ENCODE peak calls at places on chromosome 1, in five cellular contexts. X, U, A, L and R are unnamed samples.

GRCh38 chr1:160546942-160547341 is 23.9 kb upstream of the SLAMF6 start:
- DNase-seq in X (no peak), L (no peak), U (no peak), A (no peak), R (no peak)

GRCh38 chr1:6795661-6796060 is 10.4 kb downstream of the CAMTA1 start:
- DNase-seq in A (no peak), X (no peak), U (no peak), L (no peak), R (peak)

GRCh38 chr1:7783178-7783711 is 846 bp upstream of the PER3 start:
- DNase-seq in X (no peak), U (peak), L (no peak), A (peak), R (peak)

GRCh38 chr1:35477870-35478269 is 79.3 kb downstream of the KIAA0319L start:
- DNase-seq in L (no peak), A (no peak), X (no peak), U (no peak), R (no peak)

GRCh38 chr1:18913065-18913502 is 10.7 kb upstream of the ALDH4A1 start:
- DNase-seq in L (no peak), U (peak), A (peak), X (peak), R (peak)

GRCh38 chr1:3453891-3454810 is at the start of gene ARHGEF16:
- DNase-seq in X (peak), A (peak), L (no peak), U (peak), R (peak)

GRCh38 chr1:60035925-60036324 is 37.6 kb downstream of the C1orf87 start:
- DNase-seq in U (no peak), L (no peak), A (no peak), X (no peak), R (no peak)

GRCh38 chr1:26036756-26037281 is 9.1 kb downstream of the SLC30A2 start:
- DNase-seq in L (no peak), A (no peak), U (no peak), X (no peak), R (no peak)

GRCh38 chr1:236809133-236809532 is 14.0 kb downstream of the MTR start:
- DNase-seq in A (no peak), U (no peak), X (no peak), L (no peak), R (peak)

GRCh38 chr1:41851589-41851988 is 67.1 kb downstream of the HIVEP3 start:
- DNase-seq in U (peak), A (no peak), X (peak), L (no peak), R (peak)

GRCh38 chr1:31691446-31691845 is 12.4 kb downstream of the COL16A1 start:
- DNase-seq in L (no peak), A (no peak), X (no peak), U (no peak), R (no peak)

GRCh38 chr1:1941868-1942752 is 23.0 kb upstream of the TMEM52 start:
- DNase-seq in X (no peak), A (no peak), U (no peak), L (no peak), R (no peak)

GRCh38 chr1:22388666-22389455 is 62.8 kb upstream of the ZBTB40 start:
- DNase-seq in L (no peak), X (no peak), A (no peak), U (no peak), R (no peak)

GRCh38 chr1:150473659-150474058 is 13.6 kb upstream of the TARS2 start:
- DNase-seq in X (no peak), U (peak), L (no peak), A (no peak), R (no peak)

GRCh38 chr1:94608142-94608851 is 66.7 kb upstream of the F3 start:
- DNase-seq in X (no peak), L (no peak), A (no peak), U (no peak), R (no peak)

GRCh38 chr1:73593379-73593778 is 604.6 kb downstream of the LRRIQ3 start:
- DNase-seq in A (no peak), X (no peak), U (peak), L (no peak), R (peak)

GRCh38 chr1:117541003-117541402 is 64.8 kb upstream of the TENT5C start:
- DNase-seq in L (no peak), X (no peak), A (no peak), U (no peak), R (no peak)

GRCh38 chr1:234262754-234263105 is 110.5 kb upstream of the COA6 start:
- DNase-seq in L (no peak), X (no peak), U (no peak), A (no peak), R (no peak)

GRCh38 chr1:182789138-182790076 is at the start of gene NPL:
- DNase-seq in L (peak), U (peak), A (peak), X (no peak), R (peak)

GRCh38 chr1:228060458-228061190 is 21.9 kb upstream of the ARF1 start:
- DNase-seq in U (peak), X (no peak), L (no peak), A (no peak), R (no peak)

GRCh38 chr1:166597516-166597915 is 241.8 kb upstream of the POGK start:
- DNase-seq in U (no peak), L (no peak), X (no peak), A (no peak), R (no peak)

GRCh38 chr1:218711021-218711420 is 365.9 kb downstream of the TGFB2 start:
- DNase-seq in L (no peak), A (no peak), X (no peak), U (no peak), R (no peak)

GRCh38 chr1:103211073-103211472 is 102.8 kb upstream of the COL11A1 start:
- DNase-seq in X (no peak), U (no peak), A (no peak), L (no peak), R (peak)

GRCh38 chr1:154220071-154220969 is at the start of gene UBAP2L:
- DNase-seq in L (peak), U (peak), X (peak), A (peak), R (peak)

GRCh38 chr1:97621955-97622354 is 298.9 kb downstream of the DPYD start:
- DNase-seq in X (no peak), U (no peak), A (no peak), L (no peak), R (no peak)

GRCh38 chr1:212949771-212950170 is 570 bp upstream of the VASH2 start:
- DNase-seq in U (no peak), X (no peak), L (no peak), A (no peak), R (no peak)

GRCh38 chr1:212952596-212952995 is 2.3 kb downstream of the VASH2 start:
- DNase-seq in A (no peak), L (no peak), U (no peak), X (no peak), R (no peak)

GRCh38 chr1:212954514-212954913 is 4.2 kb downstream of the VASH2 start:
- DNase-seq in U (no peak), A (no peak), X (no peak), L (no peak), R (no peak)

GRCh38 chr1:212950243-212951057 is at the start of gene VASH2:
- DNase-seq in L (peak), U (peak), X (peak), A (peak), R (peak)

DNA sequence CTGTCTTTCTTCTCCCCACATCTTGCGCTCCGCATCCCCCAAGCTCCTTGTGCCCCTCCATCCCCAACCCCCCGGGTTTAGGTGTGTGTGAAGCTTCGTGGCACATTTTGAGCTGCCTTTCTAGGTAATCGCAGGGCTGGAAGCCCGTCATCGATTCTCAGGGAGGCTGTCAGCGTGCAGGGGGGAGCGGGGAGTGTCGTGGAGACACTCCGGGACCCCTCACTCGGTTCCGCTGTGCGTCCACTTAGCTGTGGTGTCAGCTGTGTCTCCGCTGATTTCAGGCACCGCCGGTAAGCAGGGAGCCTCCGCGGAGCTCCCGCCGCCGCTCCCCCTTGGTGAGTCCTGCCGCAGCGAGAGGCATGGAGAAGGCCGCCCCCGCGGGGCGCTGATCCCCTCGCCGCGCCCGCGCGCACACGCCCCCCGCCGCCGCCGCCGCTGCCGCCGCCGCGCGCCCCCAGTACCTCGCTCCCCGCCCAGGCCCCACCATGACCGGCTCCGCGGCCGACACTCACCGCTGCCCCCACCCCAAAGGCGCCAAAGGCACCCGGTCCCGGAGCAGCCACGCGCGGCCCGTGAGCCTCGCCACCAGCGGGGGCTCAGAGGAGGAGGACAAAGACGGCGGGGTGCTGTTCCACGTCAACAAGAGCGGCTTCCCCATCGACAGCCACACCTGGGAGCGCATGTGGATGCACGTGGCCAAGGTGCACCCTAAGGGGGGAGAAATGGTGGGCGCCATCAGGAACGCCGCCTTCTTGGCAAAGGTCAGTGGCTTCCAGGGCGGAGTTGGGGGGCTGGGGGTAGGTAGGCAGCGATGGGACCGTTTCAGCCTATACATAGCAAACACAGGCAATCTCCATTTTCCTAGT is 950 bp downstream of the VASH2 start:
- DNase-seq in L (no peak), U (no peak), A (no peak), X (no peak), R (no peak)
- TF ChIP-seq EZH2 in L (no peak), U (no peak), A (no peak), X (no peak), R (peak)

GRCh38 chr1:244461254-244462071 is at the start of gene CATSPERE:
- DNase-seq in L (no peak), A (no peak), X (no peak), U (peak), R (peak)
- TF ChIP-seq POLR2AphosphoS5 in L (peak), A (no peak), X (no peak), U (peak), R (peak)

DNA sequence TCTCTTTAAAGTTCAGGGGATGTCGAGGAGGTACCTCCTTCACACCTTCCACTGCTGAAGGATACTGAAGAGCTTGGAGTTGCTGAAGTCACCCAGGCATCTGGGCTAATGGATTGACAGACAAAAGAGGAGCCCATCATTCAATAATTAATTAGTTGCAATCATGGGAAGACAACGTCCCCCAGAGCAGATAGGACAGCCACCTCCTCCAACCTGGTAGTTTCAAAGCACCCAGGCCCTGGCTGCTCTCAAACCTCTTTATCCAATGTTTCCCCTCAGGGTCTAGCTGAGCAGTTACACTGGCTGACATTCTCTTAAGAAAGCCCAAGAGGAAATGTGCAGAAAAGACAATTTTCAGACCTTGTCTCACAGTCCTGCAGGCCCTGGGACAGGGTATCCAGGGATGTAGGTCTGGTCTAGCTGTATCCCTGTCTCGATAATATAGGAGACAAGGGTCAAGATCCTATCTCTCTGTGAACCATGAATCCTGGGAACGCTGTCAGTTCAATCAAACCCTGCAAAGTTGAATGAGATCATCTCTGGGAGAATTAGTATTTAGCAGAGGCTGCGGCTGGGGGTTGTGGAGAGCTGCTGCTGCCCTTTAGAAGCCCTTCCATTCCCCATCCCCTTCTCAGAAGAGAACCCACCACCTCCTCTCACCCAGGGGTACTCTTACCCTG is 1.0 kb downstream of the TSPAN2 start:
- DNase-seq in L (no peak), U (peak), A (no peak), X (no peak), R (no peak)
- TF ChIP-seq EZH2 in L (no peak), U (no peak), A (no peak), X (no peak), R (no peak)

GRCh38 chr1:238660849-238661248 is 725.5 kb upstream of the CHRM3 start:
- DNase-seq in U (no peak), A (no peak), X (no peak), L (no peak), R (no peak)
- TF ChIP-seq POLR2AphosphoS5 in U (no peak), A (no peak), X (no peak), L (no peak), R (no peak)

DNA sequence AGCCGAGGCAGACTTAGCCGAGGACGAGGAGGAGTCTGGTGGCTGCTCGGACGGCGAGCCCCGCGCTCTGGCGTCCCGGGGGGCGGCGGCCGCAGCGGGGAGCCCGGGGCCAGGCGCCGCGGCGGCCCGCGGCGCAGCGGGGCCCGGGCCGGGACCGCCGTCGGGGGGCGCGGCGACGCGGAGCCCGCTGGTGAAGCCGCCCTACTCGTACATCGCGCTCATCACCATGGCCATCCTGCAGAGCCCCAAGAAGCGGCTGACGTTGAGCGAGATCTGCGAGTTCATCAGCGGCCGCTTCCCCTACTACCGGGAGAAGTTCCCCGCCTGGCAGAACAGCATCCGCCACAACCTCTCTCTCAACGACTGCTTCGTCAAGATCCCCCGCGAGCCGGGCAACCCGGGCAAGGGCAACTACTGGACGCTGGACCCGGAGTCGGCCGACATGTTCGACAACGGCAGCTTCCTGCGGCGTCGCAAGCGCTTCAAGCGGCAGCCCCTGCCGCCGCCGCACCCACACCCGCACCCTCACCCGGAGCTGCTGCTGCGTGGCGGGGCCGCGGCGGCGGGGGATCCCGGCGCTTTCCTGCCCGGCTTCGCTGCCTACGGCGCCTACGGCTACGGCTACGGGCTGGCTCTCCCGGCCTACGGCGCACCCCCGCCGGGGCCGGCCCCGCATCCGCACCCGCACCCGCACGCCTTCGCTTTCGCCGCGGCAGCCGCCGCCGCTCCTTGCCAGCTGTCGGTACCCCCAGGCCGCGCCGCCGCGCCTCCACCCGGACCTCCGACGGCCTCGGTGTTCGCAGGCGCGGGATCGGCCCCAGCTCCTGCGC is 692 bp downstream of the FOXD2 start:
- DNase-seq in U (peak), L (no peak), A (no peak), X (no peak), R (no peak)
- TF ChIP-seq EZH2 in U (peak), L (no peak), A (no peak), X (no peak), R (peak)

GRCh38 chr1:9248341-9249262 is 14.0 kb downstream of the H6PD start:
- DNase-seq in L (no peak), A (no peak), X (no peak), U (no peak), R (no peak)
- TF ChIP-seq POLR2AphosphoS5 in L (no peak), A (no peak), X (no peak), U (no peak), R (no peak)

GRCh38 chr1:24926596-24927249 is 3.4 kb downstream of the RUNX3 start:
- DNase-seq in A (no peak), U (peak), L (no peak), X (no peak), R (no peak)
- TF ChIP-seq EZH2 in A (no peak), U (no peak), L (no peak), X (no peak), R (peak)

DNA sequence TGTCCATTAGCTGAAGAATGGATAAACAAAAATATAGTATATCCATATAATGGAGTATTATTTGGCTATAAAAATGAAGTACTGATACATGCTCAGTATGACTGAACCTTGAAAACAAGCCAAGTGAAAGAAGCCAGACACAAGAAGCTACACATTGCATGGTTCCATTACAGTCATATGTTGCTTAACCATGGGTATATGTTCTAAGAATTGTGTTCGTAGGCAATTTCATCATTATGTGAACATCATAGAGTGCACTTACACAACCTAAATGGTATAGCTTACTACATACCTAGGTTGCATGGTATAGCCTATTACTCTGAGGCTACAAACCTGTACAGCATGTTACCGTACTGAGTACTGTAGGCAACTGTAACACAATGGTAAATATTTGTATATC is 28.6 kb upstream of the FCAMR start:
- DNase-seq in U (no peak), A (no peak), X (no peak), L (no peak), R (no peak)
- TF ChIP-seq POLR2AphosphoS5 in U (no peak), A (no peak), X (no peak), L (no peak), R (no peak)